ENCODE peak calls at places on chromosomes 13 and 19, in six cellular contexts. Z, B, G, N, H and Q are unnamed samples.

GRCh38 chr19:14408641-14409120 is 10.5 kb downstream of the DDX39A start:
- DNase-seq in Z (no peak), B (no peak), G (no peak), N (no peak), H (no peak), Q (no peak)

GRCh38 chr13:74765955-74766354 is 631.8 kb upstream of the KLF12 start:
- DNase-seq in Z (no peak), B (no peak), G (no peak), N (no peak), H (no peak), Q (no peak)

GRCh38 chr13:30061217-30061616 is 210.8 kb upstream of the UBL3 start:
- DNase-seq in Z (no peak), B (no peak), G (no peak), N (no peak), H (no peak), Q (no peak)

GRCh38 chr19:15195987-15196682 is 4.7 kb downstream of the NOTCH3 start:
- DNase-seq in Z (no peak), B (peak; percentile 98), G (peak; percentile 92), N (peak; percentile 92), H (peak; percentile 95), Q (no peak)

GRCh38 chr13:32448224-32448623 is 20.3 kb upstream of the N4BP2L1 start:
- DNase-seq in Z (no peak), B (no peak), G (no peak), N (no peak), H (no peak), Q (no peak)

GRCh38 chr13:101209206-101209893 is 207.0 kb downstream of the NALCN start:
- DNase-seq in Z (no peak), B (no peak), G (no peak), N (no peak), H (no peak), Q (no peak)

GRCh38 chr19:57587529-57587928 is 3.6 kb downstream of the ZIK1 start:
- DNase-seq in Z (no peak), B (no peak), G (no peak), N (no peak), H (no peak), Q (no peak)

GRCh38 chr19:28971513-28971912 is 241.4 kb downstream of the UQCRFS1 start:
- DNase-seq in Z (no peak), B (peak; percentile 5), G (no peak), N (no peak), H (no peak), Q (no peak)

GRCh38 chr13:23570931-23571330 is 719 bp downstream of the TNFRSF19 start:
- DNase-seq in Z (no peak), B (no peak), G (no peak), N (no peak), H (no peak), Q (no peak)

GRCh38 chr19:1069009-1069779 is 2.2 kb downstream of the ARHGAP45 start:
- DNase-seq in Z (peak; percentile 50), B (no peak), G (peak; percentile 74), N (peak; percentile 81), H (no peak), Q (peak; percentile 27)

GRCh38 chr13:91017031-91017668 is 330.3 kb upstream of the MIR17HG start:
- DNase-seq in Z (no peak), B (peak; percentile 87), G (peak; percentile 28), N (no peak), H (peak; percentile 42), Q (no peak)

GRCh38 chr13:112908342-112908741 is 60.7 kb upstream of the MCF2L start:
- DNase-seq in Z (no peak), B (no peak), G (no peak), N (no peak), H (no peak), Q (no peak)

GRCh38 chr19:17108453-17108784 is 32.8 kb downstream of the MYO9B start:
- DNase-seq in Z (no peak), B (no peak), G (no peak), N (no peak), H (no peak), Q (no peak)

GRCh38 chr13:102825921-102826706 is 19.7 kb upstream of the ERCC5 start:
- DNase-seq in Z (no peak), B (no peak), G (no peak), N (no peak), H (no peak), Q (no peak)

GRCh38 chr19:41391618-41392017 is 5.5 kb downstream of the EXOSC5 start:
- DNase-seq in Z (no peak), B (no peak), G (no peak), N (no peak), H (no peak), Q (no peak)

GRCh38 chr19:2042485-2043268 is 8.4 kb downstream of the MKNK2 start:
- DNase-seq in Z (peak; percentile 45), B (no peak), G (peak; percentile 60), N (peak; percentile 72), H (peak; percentile 65), Q (peak; percentile 67)

GRCh38 chr19:1268392-1269064 is 604 bp upstream of the CIRBP start:
- DNase-seq in Z (peak; percentile 28), B (no peak), G (no peak), N (no peak), H (no peak), Q (no peak)

GRCh38 chr13:56907766-56908165 is 233.0 kb upstream of the PRR20A start:
- DNase-seq in Z (no peak), B (no peak), G (no peak), N (no peak), H (no peak), Q (no peak)

GRCh38 chr19:3482507-3483225 is 575 bp downstream of the SMIM44 start:
- DNase-seq in Z (no peak), B (peak; percentile 45), G (peak; percentile 79), N (peak; percentile 84), H (peak; percentile 26), Q (no peak)

GRCh38 chr19:15340086-15340485 is 7.7 kb upstream of the BRD4 start:
- DNase-seq in Z (no peak), B (no peak), G (no peak), N (no peak), H (no peak), Q (no peak)

GRCh38 chr19:49290517-49290916 is 34.5 kb downstream of the SLC6A16 start:
- DNase-seq in Z (no peak), B (no peak), G (no peak), N (no peak), H (no peak), Q (no peak)

GRCh38 chr19:47228168-47228936 is 2.6 kb downstream of the BBC3 start:
- DNase-seq in Z (no peak), B (peak; percentile 80), G (peak; percentile 45), N (peak; percentile 75), H (peak; percentile 62), Q (peak; percentile 76)

GRCh38 chr19:49434907-49435577 is 6.3 kb downstream of the SLC17A7 start:
- DNase-seq in Z (no peak), B (no peak), G (no peak), N (no peak), H (no peak), Q (no peak)

GRCh38 chr13:88751994-88752393 is 1080.8 kb downstream of the SLITRK5 start:
- DNase-seq in Z (no peak), B (no peak), G (no peak), N (no peak), H (no peak), Q (no peak)

GRCh38 chr13:22082030-22082429 is 411.2 kb downstream of the FGF9 start:
- DNase-seq in Z (no peak), B (no peak), G (no peak), N (no peak), H (no peak), Q (no peak)

GRCh38 chr13:55571237-55571867 is 1569.4 kb upstream of the PRR20A start:
- DNase-seq in Z (no peak), B (peak; percentile 59), G (no peak), N (no peak), H (no peak), Q (no peak)

GRCh38 chr19:7963566-7963965 is 20.1 kb upstream of the TIMM44 start:
- DNase-seq in Z (no peak), B (no peak), G (no peak), N (no peak), H (no peak), Q (no peak)

DNA sequence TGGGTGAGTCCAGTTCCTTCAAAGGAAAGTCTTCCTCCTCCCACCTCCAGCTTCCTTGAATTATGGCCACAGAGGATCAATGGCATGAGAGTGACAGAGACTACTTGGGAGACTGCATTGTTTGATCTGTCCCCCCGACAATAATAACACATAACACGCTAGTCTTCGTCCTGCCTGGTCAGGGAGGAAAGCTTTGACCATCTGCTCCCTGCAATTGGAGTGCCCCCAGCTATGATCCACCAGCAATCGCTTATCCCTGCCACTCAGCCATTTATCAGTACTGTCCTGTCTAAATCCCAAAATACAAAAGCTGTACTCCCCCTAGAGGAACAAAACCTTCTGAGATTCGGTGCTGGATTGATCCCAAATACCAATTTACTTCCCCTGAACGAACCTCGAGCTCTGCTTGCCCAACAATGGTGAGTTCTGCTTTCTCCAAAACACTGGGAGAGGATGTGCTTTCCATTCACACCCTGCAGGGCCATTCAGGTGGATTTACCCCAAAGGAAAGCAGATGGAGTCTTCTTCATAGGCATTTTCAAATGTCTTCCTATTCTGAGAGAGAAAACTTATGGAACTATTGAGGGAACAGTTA is 466.7 kb downstream of the TSHZ3 start:
- DNase-seq in Z (no peak), B (no peak), G (no peak), N (no peak), H (no peak), Q (no peak)
- TF ChIP-seq CTCF in Z (no peak), B (peak; percentile 32), G (no peak), N (no peak), H (no peak), Q (no peak)

GRCh38 chr19:12077375-12077774 is 12.8 kb downstream of the ZNF844 start:
- DNase-seq in Z (no peak), B (no peak), G (no peak), N (no peak), H (no peak), Q (no peak)
- H3K9me3 ChIP-seq in Z (peaks cover 100% of the 10 kb centered on the region), B (peaks cover 94% of the 10 kb centered on the region), G (peaks cover 93% of the 10 kb centered on the region), N (peaks cover 100% of the 10 kb centered on the region), H (no peaks in the 10 kb centered on the region), Q (peaks cover 65% of the 10 kb centered on the region)

GRCh38 chr13:99620806-99621205 is 119.5 kb downstream of the TM9SF2 start:
- DNase-seq in Z (no peak), B (no peak), G (no peak), N (no peak), H (no peak), Q (no peak)

GRCh38 chr13:99619207-99619606 is 117.9 kb downstream of the TM9SF2 start:
- DNase-seq in Z (no peak), B (no peak), G (no peak), N (no peak), H (no peak), Q (no peak)

GRCh38 chr13:99614465-99614885 is 113.2 kb downstream of the TM9SF2 start:
- DNase-seq in Z (no peak), B (peak; percentile 75), G (peak; percentile 39), N (no peak), H (peak; percentile 62), Q (no peak)

GRCh38 chr13:99617474-99618255 is 116.4 kb downstream of the TM9SF2 start:
- DNase-seq in Z (peak; percentile 38), B (peak; percentile 85), G (no peak), N (no peak), H (no peak), Q (peak; percentile 26)
- TF ChIP-seq CTCF in Z (peak; percentile 57), B (peak; percentile 95), G (no peak), N (no peak), H (no peak), Q (peak; percentile 57)

DNA sequence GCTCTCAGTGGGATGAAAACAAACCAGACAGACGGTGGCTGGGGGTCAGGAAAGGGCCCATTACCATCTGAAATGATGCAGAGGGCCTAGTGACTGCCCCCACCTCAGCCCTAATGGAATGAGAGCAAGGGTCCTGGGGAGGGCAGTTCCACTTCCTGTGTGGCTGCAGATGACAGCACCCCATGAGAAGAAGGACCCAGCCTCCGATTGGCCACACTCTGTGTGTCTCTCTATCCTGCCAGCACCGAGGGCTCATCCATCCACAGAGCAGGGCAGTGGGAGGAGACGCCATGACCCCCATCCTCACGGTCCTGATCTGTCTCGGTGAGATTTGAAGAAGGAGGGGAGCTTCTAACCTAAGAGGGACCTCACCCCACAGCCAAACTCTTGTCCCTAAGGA is 500 bp downstream of the LILRB1 start:
- DNase-seq in Z (no peak), B (no peak), G (no peak), N (no peak), H (no peak), Q (no peak)
- H3K9me3 ChIP-seq in Z (no peaks in the 10 kb centered on the region), B (peaks cover 39% of the 10 kb centered on the region), G (peaks cover 10% of the 10 kb centered on the region), N (no peaks in the 10 kb centered on the region), H (no peaks in the 10 kb centered on the region), Q (no peaks in the 10 kb centered on the region)